ENCODE peak calls at places on chromosomes 13 and 19, in four cellular contexts. I is tibial nerve, C is fibroblast of pulmonary artery, N is thoracic aorta. H is an unnamed sample.

GRCh38 chr19:57034544-57034943 is 85.2 kb upstream of the USP29 start:
- DNase-seq in I (no peak), C (no peak), N (no peak), H (no peak)

GRCh38 chr13:113458218-113459065 is 5.2 kb upstream of the ADPRHL1 start:
- DNase-seq in I (no peak), C (peak), N (no peak), H (no peak)

GRCh38 chr13:98706446-98707110 is 45.9 kb downstream of the SLC15A1 start:
- DNase-seq in I (no peak), C (peak), N (no peak), H (no peak)

GRCh38 chr19:474126-475078 is 13.6 kb upstream of the SHC2 start:
- DNase-seq in I (no peak), C (no peak), N (no peak), H (no peak)

GRCh38 chr19:50323782-50324133 is 5.4 kb downstream of the KCNC3 start:
- DNase-seq in I (no peak), C (no peak), N (no peak), H (no peak)

GRCh38 chr19:4130635-4131438 is 6.9 kb upstream of the MAP2K2 start:
- DNase-seq in I (no peak), C (peak), N (no peak), H (peak)

GRCh38 chr13:82259284-82259683 is 1623.0 kb downstream of the SLITRK1 start:
- DNase-seq in I (no peak), C (no peak), N (no peak), H (no peak)

GRCh38 chr13:106036870-106037269 is 498.6 kb downstream of the EFNB2 start:
- DNase-seq in I (no peak), C (no peak), N (no peak), H (no peak)

GRCh38 chr13:100389617-100390016 is 199.0 kb downstream of the GGACT start:
- DNase-seq in I (no peak), C (no peak), N (no peak), H (no peak)

GRCh38 chr13:29536853-29537252 is 58.6 kb downstream of the SLC7A1 start:
- DNase-seq in I (no peak), C (no peak), N (no peak), H (no peak)

GRCh38 chr13:90485441-90485840 is 862.0 kb upstream of the MIR17HG start:
- DNase-seq in I (peak), C (peak), N (no peak), H (peak)

GRCh38 chr19:17304386-17305047 is 1.2 kb upstream of the MRPL34 start:
- DNase-seq in I (no peak), C (no peak), N (no peak), H (no peak)

GRCh38 chr19:38445362-38445761 is 11.9 kb downstream of the RYR1 start:
- DNase-seq in I (no peak), C (no peak), N (no peak), H (no peak)

GRCh38 chr13:113087923-113088690 is 17.5 kb upstream of the F7 start:
- DNase-seq in I (no peak), C (no peak), N (no peak), H (no peak)

GRCh38 chr13:97280478-97280877 is 58.3 kb downstream of the MBNL2 start:
- DNase-seq in I (no peak), C (no peak), N (no peak), H (peak)

GRCh38 chr19:48113190-48113917 is 2.7 kb upstream of the PLA2G4C start:
- DNase-seq in I (no peak), C (peak), N (no peak), H (no peak)

GRCh38 chr19:48111280-48111679 is 663 bp upstream of the PLA2G4C start:
- DNase-seq in I (no peak), C (no peak), N (no peak), H (no peak)

GRCh38 chr19:48108997-48109782 is 1.4 kb downstream of the PLA2G4C start:
- DNase-seq in I (no peak), C (no peak), N (no peak), H (no peak)

DNA sequence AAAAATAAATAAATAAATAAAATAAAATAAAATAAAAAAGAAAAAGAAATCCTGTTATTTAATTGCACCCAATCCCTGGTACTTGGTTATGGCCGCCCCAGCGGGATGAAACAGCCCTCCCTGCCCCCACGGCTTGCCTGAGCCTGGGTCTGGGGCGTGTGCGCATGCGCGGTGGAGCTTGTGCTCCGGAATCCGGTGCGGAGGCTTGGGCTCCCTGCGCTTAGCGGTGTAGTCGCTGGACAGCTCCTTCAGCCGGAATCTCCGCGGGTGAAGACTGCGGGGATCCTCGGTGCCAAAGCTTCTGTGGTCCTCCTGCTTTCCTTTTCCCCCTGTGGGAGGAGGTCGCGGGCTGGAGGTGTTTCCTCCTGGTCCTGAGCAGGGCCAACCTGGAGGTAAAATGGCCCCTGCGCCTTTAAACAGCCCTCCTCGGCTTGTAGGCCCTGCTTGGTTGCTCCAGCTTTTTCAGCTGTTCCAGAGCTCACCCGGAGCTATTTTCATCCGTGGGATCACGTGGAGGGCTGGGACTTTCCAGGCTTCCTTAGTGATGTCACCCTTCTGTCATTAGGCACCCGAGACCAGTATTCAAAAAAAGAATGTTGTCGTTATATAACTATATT is at the start of gene PLA2G4C:
- DNase-seq in I (peak), C (peak), N (peak), H (peak)
- TF ChIP-seq CTCF in I (no peak), C (no peak), N (no peak), H (no peak)

DNA sequence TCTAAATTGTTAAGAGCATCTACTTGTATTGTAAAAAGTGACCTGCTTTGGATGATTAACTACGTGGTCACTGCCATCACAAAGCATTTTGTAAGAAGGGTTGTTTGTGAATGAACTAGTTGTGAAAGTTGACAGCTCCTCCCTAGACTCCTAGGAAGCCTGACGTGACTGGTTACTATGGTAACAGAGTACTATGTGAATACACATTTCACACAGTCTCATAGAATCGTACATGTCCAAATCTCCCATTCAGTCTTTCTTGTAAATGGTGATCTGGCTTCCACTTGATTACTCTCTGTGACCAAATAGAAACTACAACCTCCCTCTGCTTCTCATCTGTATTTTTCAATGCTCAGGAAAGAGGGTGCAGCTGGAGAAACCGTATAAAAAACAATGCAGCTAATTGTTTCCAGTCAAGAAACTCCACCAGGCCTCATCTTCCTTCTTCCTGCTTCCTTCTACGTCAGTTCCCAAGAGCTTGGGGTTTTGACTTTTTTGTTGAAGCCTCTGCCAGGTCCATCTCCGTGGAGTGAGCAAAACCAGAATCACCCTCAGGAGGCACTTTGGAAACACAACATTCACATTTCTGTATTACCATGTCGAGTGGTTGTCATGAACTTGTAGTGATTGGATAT is 83.4 kb downstream of the GPC6 start:
- DNase-seq in I (no peak), C (peak), N (no peak), H (peak)
- H3K4me3 ChIP-seq in I (no peak), C (no peak), N (no peak), H (no peak)

GRCh38 chr13:21034602-21035190 is 26.7 kb downstream of the LATS2 start:
- DNase-seq in I (no peak), C (peak), N (no peak), H (no peak)
- TF ChIP-seq CTCF in I (no peak), C (peak), N (no peak), H (no peak)

GRCh38 chr13:42153371-42153770 is 104.9 kb downstream of the DGKH start:
- DNase-seq in I (no peak), C (peak), N (no peak), H (no peak)
- H3K4me3 ChIP-seq in I (no peak), C (no peak), N (no peak), H (no peak)

DNA sequence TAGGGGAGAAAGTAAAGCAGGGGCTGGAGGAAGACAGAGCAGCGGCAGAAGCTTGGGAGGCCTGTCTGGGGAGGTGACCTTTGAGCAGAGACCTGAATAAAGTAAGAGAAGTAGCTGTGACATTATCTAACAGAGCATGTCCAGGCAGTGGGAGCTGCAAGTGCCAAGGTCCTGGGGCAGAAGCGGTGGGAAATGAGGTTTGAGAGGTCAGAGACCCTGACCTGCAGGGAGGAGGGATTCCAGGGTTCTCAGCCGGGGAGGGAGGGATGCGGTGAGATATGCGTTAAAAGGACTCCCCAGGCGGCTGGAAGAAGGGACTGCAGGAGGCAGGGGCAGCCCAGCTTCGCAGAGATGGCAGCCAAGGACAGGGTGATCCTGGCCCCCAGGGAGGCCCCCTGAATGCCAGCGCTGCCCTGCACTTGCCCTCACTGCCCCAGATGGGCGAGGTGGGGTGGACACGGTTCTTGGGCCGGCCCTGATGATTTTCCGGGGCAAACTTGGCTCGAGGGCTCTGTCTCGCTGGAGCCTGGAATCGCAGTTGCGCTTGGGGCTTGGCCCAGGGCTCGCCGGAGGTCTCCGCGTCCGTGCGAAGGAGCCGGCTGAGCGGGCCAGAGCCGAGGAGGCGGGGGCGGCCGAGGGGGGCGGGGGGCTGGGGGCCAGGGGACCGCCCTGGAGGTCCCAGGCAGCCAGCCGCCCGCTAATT is 3.2 kb downstream of the CRLF1 start:
- DNase-seq in I (no peak), C (peak), N (no peak), H (peak)
- TF ChIP-seq CTCF in I (no peak), C (peak), N (peak), H (peak)

H was measured in AG10803.